ENCODE peak calls at places on chromosomes 6 and 20, in four cellular contexts. W is sigmoid colon, Y is A549, K is K562. S is an unnamed sample.

GRCh38 chr6:45724511-45724910 is 291.1 kb downstream of the CLIC5 start:
- DNase-seq in W (no peak), Y (no peak), K (no peak), S (no peak)

GRCh38 chr6:115932481-115932880 is 128.2 kb downstream of the FRK start:
- DNase-seq in W (no peak), Y (no peak), K (no peak), S (no peak)

GRCh38 chr6:42010909-42011308 is 39.4 kb upstream of the TAF8 start:
- DNase-seq in W (no peak), Y (no peak), K (no peak), S (no peak)

GRCh38 chr6:50030777-50031562 is 9.2 kb upstream of the DEFB110 start:
- DNase-seq in W (no peak), Y (peak), K (peak), S (no peak)

GRCh38 chr20:50977066-50978045 is 18.7 kb downstream of the MOCS3 start:
- DNase-seq in W (no peak), Y (no peak), K (no peak), S (no peak)

GRCh38 chr20:62350629-62351422 is 16.3 kb downstream of the LAMA5 start:
- DNase-seq in W (no peak), Y (no peak), K (no peak), S (no peak)

GRCh38 chr6:87522686-87523085 is 49.9 kb downstream of the SLC35A1 start:
- DNase-seq in W (no peak), Y (no peak), K (no peak), S (no peak)

GRCh38 chr20:12058201-12058600 is 140.5 kb downstream of the BTBD3 start:
- DNase-seq in W (no peak), Y (no peak), K (no peak), S (no peak)

GRCh38 chr20:34709044-34709835 is 5.1 kb downstream of the TP53INP2 start:
- DNase-seq in W (peak), Y (peak), K (peak), S (peak)

GRCh38 chr6:72669324-72669723 is 47.5 kb downstream of the KCNQ5 start:
- DNase-seq in W (no peak), Y (no peak), K (no peak), S (no peak)

GRCh38 chr6:162251257-162251656 is 476.3 kb downstream of the PRKN start:
- DNase-seq in W (no peak), Y (peak), K (no peak), S (no peak)

GRCh38 chr6:124857746-124858145 is 104.5 kb upstream of the RNF217 start:
- DNase-seq in W (no peak), Y (no peak), K (no peak), S (no peak)
- TF ChIP-seq EP300 in W (no peak), Y (no peak), K (no peak), S (no peak)

DNA sequence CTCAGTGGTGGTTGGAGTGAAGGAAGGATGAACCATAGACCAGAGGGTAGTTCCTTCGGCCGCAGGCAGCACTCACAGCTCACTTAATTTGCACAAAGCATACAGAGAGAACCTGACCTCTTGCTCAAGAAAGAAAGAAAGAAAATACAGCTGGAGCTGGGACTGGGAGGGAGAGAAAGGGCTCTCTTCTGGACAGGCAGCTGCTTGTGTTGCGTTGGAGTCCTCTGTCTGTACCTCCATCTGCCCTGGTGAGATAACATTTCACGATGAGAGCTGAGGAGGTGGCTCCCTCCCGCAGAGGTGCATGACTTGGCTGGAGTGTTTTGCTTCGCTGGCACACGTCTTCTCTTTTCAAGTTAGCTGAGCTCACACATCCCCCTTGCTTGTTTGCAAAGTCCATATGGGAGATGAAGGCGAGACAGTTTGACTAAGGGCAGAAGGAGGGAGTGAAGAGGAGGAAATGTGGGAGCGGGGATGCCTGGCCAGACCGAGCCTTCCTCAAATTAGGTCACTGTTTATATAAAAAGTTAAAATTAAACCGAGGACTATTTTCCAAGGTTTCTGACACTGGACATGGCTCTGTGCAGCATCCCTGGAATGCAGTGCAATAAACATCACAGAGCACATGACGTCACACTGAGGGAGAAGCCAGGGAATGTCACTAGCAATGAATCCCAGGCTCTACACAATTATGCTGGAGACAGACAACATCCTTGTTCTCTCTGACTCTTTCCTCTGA is 359.4 kb downstream of the CD83 start:
- DNase-seq in W (peak), Y (peak), K (peak), S (peak)
- TF ChIP-seq EP300 in W (peak), Y (peak), K (peak), S (no peak)

GRCh38 chr6:151004415-151005024 is 139.0 kb downstream of the MTHFD1L start:
- DNase-seq in W (no peak), Y (peak), K (no peak), S (peak)
- TF ChIP-seq EP300 in W (no peak), Y (peak), K (no peak), S (no peak)

GRCh38 chr6:63805808-63806572 is 170.4 kb downstream of the PHF3 start:
- DNase-seq in W (no peak), Y (peak), K (no peak), S (no peak)

GRCh38 chr6:63803371-63803770 is 167.8 kb downstream of the PHF3 start:
- DNase-seq in W (no peak), Y (no peak), K (no peak), S (no peak)

GRCh38 chr6:63805345-63805744 is 169.7 kb downstream of the PHF3 start:
- DNase-seq in W (no peak), Y (no peak), K (no peak), S (no peak)

GRCh38 chr6:63802606-63803206 is 167.1 kb downstream of the PHF3 start:
- DNase-seq in W (no peak), Y (peak), K (peak), S (no peak)

GRCh38 chr6:63804381-63804956 is 168.9 kb downstream of the PHF3 start:
- DNase-seq in W (no peak), Y (no peak), K (no peak), S (no peak)
- TF ChIP-seq EP300 in W (no peak), Y (no peak), K (no peak), S (no peak)

DNA sequence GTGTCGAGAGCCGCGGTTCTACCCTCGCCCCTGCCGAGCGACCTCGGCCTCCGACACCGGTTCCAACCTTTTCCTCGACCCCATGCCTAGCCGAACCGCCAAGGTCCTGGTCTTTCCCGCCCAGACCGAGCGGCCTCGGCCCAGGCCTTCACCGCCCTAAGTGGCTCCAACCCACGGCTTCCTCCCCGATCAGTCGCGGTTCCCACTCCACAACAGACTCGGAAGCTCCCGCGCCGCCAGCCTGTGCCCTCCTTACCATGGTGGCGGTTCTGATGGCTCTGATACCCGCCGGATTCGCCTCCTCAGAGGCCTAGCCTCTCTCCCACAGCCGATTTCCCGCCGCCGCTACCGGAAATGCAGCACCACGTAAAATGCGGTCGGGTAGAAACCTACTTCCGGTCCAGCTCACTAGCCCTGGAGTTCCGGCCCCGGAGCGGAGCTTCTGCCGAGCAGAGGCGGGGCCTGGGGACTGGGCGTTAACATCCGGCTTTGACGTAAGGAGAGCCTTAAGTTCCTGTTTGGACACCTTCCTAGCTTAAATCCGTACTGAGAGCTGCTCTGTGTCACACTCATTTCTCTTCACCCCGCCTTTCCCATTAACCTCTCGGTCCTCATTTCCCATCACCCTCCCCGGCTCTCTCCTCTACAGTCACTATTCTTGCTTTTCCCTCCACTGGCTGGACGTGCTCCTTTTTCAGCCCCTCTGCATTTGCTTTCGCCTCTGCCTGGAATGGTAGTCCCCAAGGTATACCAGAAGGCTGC is at the start of gene SNRPB:
- DNase-seq in W (peak), Y (peak), K (peak), S (peak)
- TF ChIP-seq EP300 in W (peak), Y (no peak), K (peak), S (no peak)

DNA sequence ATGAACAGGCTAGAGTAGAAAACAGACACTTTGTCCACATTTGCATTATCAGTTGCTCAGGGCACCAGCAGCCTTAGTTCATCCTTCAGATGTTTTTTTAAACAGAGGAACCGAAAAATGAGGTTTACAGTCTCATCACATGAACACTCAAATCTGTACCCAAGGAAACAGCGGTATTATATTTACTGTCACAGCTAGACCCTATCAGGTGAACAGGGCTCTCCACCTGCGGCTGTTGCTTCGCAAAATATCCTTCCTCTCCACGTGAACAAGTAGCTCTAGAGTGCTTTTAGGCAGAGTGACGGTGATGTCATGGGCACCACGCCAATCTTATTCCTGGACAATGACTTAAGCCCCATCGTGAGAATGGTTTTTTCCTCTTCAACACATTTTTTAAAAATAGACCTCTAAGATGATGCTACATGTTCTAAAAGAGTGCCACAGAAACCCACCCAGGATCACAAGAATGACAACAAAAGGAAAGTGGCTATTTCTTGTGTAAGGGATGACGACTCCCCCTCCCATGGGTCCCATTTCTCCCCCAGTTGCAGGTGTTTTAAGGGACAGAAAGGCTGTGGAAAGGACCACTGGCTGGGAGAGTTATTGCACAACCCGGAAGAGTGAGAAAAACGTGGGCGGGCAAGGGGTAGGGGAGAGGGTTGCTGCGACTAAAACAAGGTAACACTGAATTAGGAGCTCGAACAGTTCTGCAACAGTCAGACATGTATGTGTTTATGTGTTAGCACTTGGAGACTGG is 77.7 kb downstream of the EFHC1 start:
- DNase-seq in W (peak), Y (no peak), K (no peak), S (no peak)
- TF ChIP-seq EP300 in W (no peak), Y (no peak), K (no peak), S (no peak)

GRCh38 chr6:148431413-148431812 is 88.8 kb downstream of the SASH1 start:
- DNase-seq in W (no peak), Y (no peak), K (no peak), S (no peak)
- TF ChIP-seq EP300 in W (no peak), Y (no peak), K (no peak), S (no peak)

S was measured in ovary.